ENCODE peak calls at places on chromosomes 13 and 19, in eight cellular contexts. One of them, this sample, is unnamed.

GRCh38 chr19:41351339-41352245 is 2.1 kb downstream of the TGFB1 start:
- DNase-seq in SHP77: no peak
- DNase-seq in Panc1: no peak
- DNase-seq in IMR-90: peak
- DNase-seq in activated B cell treated with CpG ODN at 0.5 μM for 24 hours: peak
- DNase-seq in lung microvascular endothelial cell: peak
- DNase-seq in activated CD4-positive, alpha-beta memory T cell treated with anti-CD3 and anti-CD28 coated beads for 36 hours: peak
- DNase-seq in stimulated activated CD8-positive, alpha-beta memory T cell treated with anti-CD3 and anti-CD28 coated beads, Interleukin-15, amount 100 ng/mL, for 24 hours: peak
- DNase-seq in this sample: peak

GRCh38 chr13:50989476-50989875 is 79.9 kb downstream of the RNASEH2B start:
- DNase-seq in activated B cell treated with CpG ODN at 0.5 μM for 24 hours: no peak
- DNase-seq in SHP77: peak
- DNase-seq in activated CD4-positive, alpha-beta memory T cell treated with anti-CD3 and anti-CD28 coated beads for 36 hours: no peak
- DNase-seq in Panc1: no peak
- DNase-seq in stimulated activated CD8-positive, alpha-beta memory T cell treated with anti-CD3 and anti-CD28 coated beads, Interleukin-15, amount 100 ng/mL, for 24 hours: no peak
- DNase-seq in IMR-90: no peak
- DNase-seq in lung microvascular endothelial cell: peak
- DNase-seq in this sample: peak

GRCh38 chr13:109780880-109781383 is 5.5 kb downstream of the IRS2 start:
- DNase-seq in IMR-90: no peak
- DNase-seq in activated CD4-positive, alpha-beta memory T cell treated with anti-CD3 and anti-CD28 coated beads for 36 hours: no peak
- DNase-seq in Panc1: no peak
- DNase-seq in SHP77: no peak
- DNase-seq in stimulated activated CD8-positive, alpha-beta memory T cell treated with anti-CD3 and anti-CD28 coated beads, Interleukin-15, amount 100 ng/mL, for 24 hours: no peak
- DNase-seq in activated B cell treated with CpG ODN at 0.5 μM for 24 hours: no peak
- DNase-seq in lung microvascular endothelial cell: no peak
- DNase-seq in this sample: no peak

GRCh38 chr13:109479991-109480696 is 306.2 kb downstream of the IRS2 start:
- DNase-seq in stimulated activated CD8-positive, alpha-beta memory T cell treated with anti-CD3 and anti-CD28 coated beads, Interleukin-15, amount 100 ng/mL, for 24 hours: no peak
- DNase-seq in lung microvascular endothelial cell: no peak
- DNase-seq in activated CD4-positive, alpha-beta memory T cell treated with anti-CD3 and anti-CD28 coated beads for 36 hours: no peak
- DNase-seq in activated B cell treated with CpG ODN at 0.5 μM for 24 hours: no peak
- DNase-seq in Panc1: no peak
- DNase-seq in IMR-90: peak
- DNase-seq in SHP77: peak
- DNase-seq in this sample: peak

GRCh38 chr19:709965-710714 is 1.4 kb downstream of the PALM start:
- DNase-seq in activated CD4-positive, alpha-beta memory T cell treated with anti-CD3 and anti-CD28 coated beads for 36 hours: no peak
- DNase-seq in Panc1: no peak
- DNase-seq in activated B cell treated with CpG ODN at 0.5 μM for 24 hours: no peak
- DNase-seq in SHP77: no peak
- DNase-seq in IMR-90: no peak
- DNase-seq in stimulated activated CD8-positive, alpha-beta memory T cell treated with anti-CD3 and anti-CD28 coated beads, Interleukin-15, amount 100 ng/mL, for 24 hours: no peak
- DNase-seq in lung microvascular endothelial cell: no peak
- DNase-seq in this sample: no peak

GRCh38 chr19:18434411-18435184 is 3.3 kb downstream of the ISYNA1 start:
- DNase-seq in activated CD4-positive, alpha-beta memory T cell treated with anti-CD3 and anti-CD28 coated beads for 36 hours: no peak
- DNase-seq in Panc1: no peak
- DNase-seq in lung microvascular endothelial cell: no peak
- DNase-seq in SHP77: no peak
- DNase-seq in stimulated activated CD8-positive, alpha-beta memory T cell treated with anti-CD3 and anti-CD28 coated beads, Interleukin-15, amount 100 ng/mL, for 24 hours: no peak
- DNase-seq in IMR-90: no peak
- DNase-seq in activated B cell treated with CpG ODN at 0.5 μM for 24 hours: no peak
- DNase-seq in this sample: no peak

GRCh38 chr13:109028626-109029025 is 399.2 kb downstream of the MYO16 start:
- DNase-seq in activated CD4-positive, alpha-beta memory T cell treated with anti-CD3 and anti-CD28 coated beads for 36 hours: no peak
- DNase-seq in lung microvascular endothelial cell: no peak
- DNase-seq in activated B cell treated with CpG ODN at 0.5 μM for 24 hours: no peak
- DNase-seq in SHP77: no peak
- DNase-seq in IMR-90: no peak
- DNase-seq in stimulated activated CD8-positive, alpha-beta memory T cell treated with anti-CD3 and anti-CD28 coated beads, Interleukin-15, amount 100 ng/mL, for 24 hours: no peak
- DNase-seq in Panc1: no peak
- DNase-seq in this sample: no peak

GRCh38 chr13:99464441-99464949 is 36.8 kb upstream of the TM9SF2 start:
- DNase-seq in SHP77: no peak
- DNase-seq in activated B cell treated with CpG ODN at 0.5 μM for 24 hours: no peak
- DNase-seq in Panc1: no peak
- DNase-seq in stimulated activated CD8-positive, alpha-beta memory T cell treated with anti-CD3 and anti-CD28 coated beads, Interleukin-15, amount 100 ng/mL, for 24 hours: no peak
- DNase-seq in IMR-90: peak
- DNase-seq in lung microvascular endothelial cell: peak
- DNase-seq in activated CD4-positive, alpha-beta memory T cell treated with anti-CD3 and anti-CD28 coated beads for 36 hours: peak
- DNase-seq in this sample: no peak

GRCh38 chr13:49341941-49342340 is 94.2 kb downstream of the CDADC1 start:
- DNase-seq in SHP77: no peak
- DNase-seq in IMR-90: no peak
- DNase-seq in activated B cell treated with CpG ODN at 0.5 μM for 24 hours: no peak
- DNase-seq in Panc1: no peak
- DNase-seq in stimulated activated CD8-positive, alpha-beta memory T cell treated with anti-CD3 and anti-CD28 coated beads, Interleukin-15, amount 100 ng/mL, for 24 hours: no peak
- DNase-seq in lung microvascular endothelial cell: no peak
- DNase-seq in activated CD4-positive, alpha-beta memory T cell treated with anti-CD3 and anti-CD28 coated beads for 36 hours: no peak
- DNase-seq in this sample: no peak

GRCh38 chr13:74132152-74132767 is 1.9 kb downstream of the KLF12 start:
- DNase-seq in SHP77: no peak
- DNase-seq in activated CD4-positive, alpha-beta memory T cell treated with anti-CD3 and anti-CD28 coated beads for 36 hours: peak
- DNase-seq in activated B cell treated with CpG ODN at 0.5 μM for 24 hours: no peak
- DNase-seq in Panc1: no peak
- DNase-seq in IMR-90: peak
- DNase-seq in stimulated activated CD8-positive, alpha-beta memory T cell treated with anti-CD3 and anti-CD28 coated beads, Interleukin-15, amount 100 ng/mL, for 24 hours: no peak
- DNase-seq in lung microvascular endothelial cell: peak
- DNase-seq in this sample: peak

GRCh38 chr19:18589380-18590272 is 1.0 kb downstream of the REX1BD start:
- DNase-seq in SHP77: peak
- DNase-seq in activated CD4-positive, alpha-beta memory T cell treated with anti-CD3 and anti-CD28 coated beads for 36 hours: peak
- DNase-seq in lung microvascular endothelial cell: peak
- DNase-seq in stimulated activated CD8-positive, alpha-beta memory T cell treated with anti-CD3 and anti-CD28 coated beads, Interleukin-15, amount 100 ng/mL, for 24 hours: peak
- DNase-seq in Panc1: peak
- DNase-seq in activated B cell treated with CpG ODN at 0.5 μM for 24 hours: no peak
- DNase-seq in IMR-90: peak
- DNase-seq in this sample: peak

GRCh38 chr13:101523732-101524131 is 71.3 kb downstream of the ITGBL1 start:
- DNase-seq in Panc1: no peak
- DNase-seq in stimulated activated CD8-positive, alpha-beta memory T cell treated with anti-CD3 and anti-CD28 coated beads, Interleukin-15, amount 100 ng/mL, for 24 hours: no peak
- DNase-seq in lung microvascular endothelial cell: peak
- DNase-seq in activated B cell treated with CpG ODN at 0.5 μM for 24 hours: no peak
- DNase-seq in SHP77: no peak
- DNase-seq in activated CD4-positive, alpha-beta memory T cell treated with anti-CD3 and anti-CD28 coated beads for 36 hours: no peak
- DNase-seq in IMR-90: peak
- DNase-seq in this sample: peak

GRCh38 chr19:29770653-29771052 is 41.1 kb upstream of the CCNE1 start:
- DNase-seq in Panc1: no peak
- DNase-seq in activated B cell treated with CpG ODN at 0.5 μM for 24 hours: no peak
- DNase-seq in IMR-90: no peak
- DNase-seq in lung microvascular endothelial cell: no peak
- DNase-seq in SHP77: no peak
- DNase-seq in activated CD4-positive, alpha-beta memory T cell treated with anti-CD3 and anti-CD28 coated beads for 36 hours: peak
- DNase-seq in stimulated activated CD8-positive, alpha-beta memory T cell treated with anti-CD3 and anti-CD28 coated beads, Interleukin-15, amount 100 ng/mL, for 24 hours: no peak
- DNase-seq in this sample: no peak

GRCh38 chr13:44188257-44188656 is 185.4 kb upstream of the SERP2 start:
- DNase-seq in lung microvascular endothelial cell: peak
- DNase-seq in activated B cell treated with CpG ODN at 0.5 μM for 24 hours: no peak
- DNase-seq in IMR-90: peak
- DNase-seq in stimulated activated CD8-positive, alpha-beta memory T cell treated with anti-CD3 and anti-CD28 coated beads, Interleukin-15, amount 100 ng/mL, for 24 hours: no peak
- DNase-seq in SHP77: no peak
- DNase-seq in activated CD4-positive, alpha-beta memory T cell treated with anti-CD3 and anti-CD28 coated beads for 36 hours: no peak
- DNase-seq in Panc1: no peak
- DNase-seq in this sample: peak

GRCh38 chr13:44972956-44973581 is 16.2 kb downstream of the NUFIP1 start:
- DNase-seq in activated B cell treated with CpG ODN at 0.5 μM for 24 hours: no peak
- DNase-seq in IMR-90: peak
- DNase-seq in SHP77: peak
- DNase-seq in activated CD4-positive, alpha-beta memory T cell treated with anti-CD3 and anti-CD28 coated beads for 36 hours: no peak
- DNase-seq in lung microvascular endothelial cell: peak
- DNase-seq in stimulated activated CD8-positive, alpha-beta memory T cell treated with anti-CD3 and anti-CD28 coated beads, Interleukin-15, amount 100 ng/mL, for 24 hours: no peak
- DNase-seq in Panc1: no peak
- DNase-seq in this sample: peak

GRCh38 chr19:50772408-50773311 is 2.4 kb downstream of the GPR32 start:
- DNase-seq in IMR-90: peak
- DNase-seq in SHP77: no peak
- DNase-seq in activated B cell treated with CpG ODN at 0.5 μM for 24 hours: no peak
- DNase-seq in activated CD4-positive, alpha-beta memory T cell treated with anti-CD3 and anti-CD28 coated beads for 36 hours: no peak
- DNase-seq in lung microvascular endothelial cell: peak
- DNase-seq in Panc1: no peak
- DNase-seq in stimulated activated CD8-positive, alpha-beta memory T cell treated with anti-CD3 and anti-CD28 coated beads, Interleukin-15, amount 100 ng/mL, for 24 hours: no peak
- DNase-seq in this sample: peak

GRCh38 chr13:71303144-71303543 is 563.9 kb downstream of the DACH1 start:
- DNase-seq in activated CD4-positive, alpha-beta memory T cell treated with anti-CD3 and anti-CD28 coated beads for 36 hours: no peak
- DNase-seq in lung microvascular endothelial cell: peak
- DNase-seq in SHP77: no peak
- DNase-seq in activated B cell treated with CpG ODN at 0.5 μM for 24 hours: no peak
- DNase-seq in Panc1: no peak
- DNase-seq in IMR-90: no peak
- DNase-seq in stimulated activated CD8-positive, alpha-beta memory T cell treated with anti-CD3 and anti-CD28 coated beads, Interleukin-15, amount 100 ng/mL, for 24 hours: no peak
- DNase-seq in this sample: no peak

GRCh38 chr19:39935262-39935661 is 828 bp upstream of the FCGBP start:
- DNase-seq in lung microvascular endothelial cell: no peak
- DNase-seq in stimulated activated CD8-positive, alpha-beta memory T cell treated with anti-CD3 and anti-CD28 coated beads, Interleukin-15, amount 100 ng/mL, for 24 hours: no peak
- DNase-seq in activated CD4-positive, alpha-beta memory T cell treated with anti-CD3 and anti-CD28 coated beads for 36 hours: no peak
- DNase-seq in IMR-90: no peak
- DNase-seq in activated B cell treated with CpG ODN at 0.5 μM for 24 hours: no peak
- DNase-seq in SHP77: no peak
- DNase-seq in Panc1: no peak
- DNase-seq in this sample: no peak

GRCh38 chr13:92963029-92963428 is 263.6 kb upstream of the GPC6 start:
- DNase-seq in activated B cell treated with CpG ODN at 0.5 μM for 24 hours: no peak
- DNase-seq in Panc1: no peak
- DNase-seq in SHP77: no peak
- DNase-seq in lung microvascular endothelial cell: no peak
- DNase-seq in stimulated activated CD8-positive, alpha-beta memory T cell treated with anti-CD3 and anti-CD28 coated beads, Interleukin-15, amount 100 ng/mL, for 24 hours: no peak
- DNase-seq in IMR-90: peak
- DNase-seq in activated CD4-positive, alpha-beta memory T cell treated with anti-CD3 and anti-CD28 coated beads for 36 hours: no peak
- DNase-seq in this sample: peak

GRCh38 chr13:46057251-46058015 is 4.9 kb upstream of the ZC3H13 start:
- DNase-seq in lung microvascular endothelial cell: no peak
- DNase-seq in activated CD4-positive, alpha-beta memory T cell treated with anti-CD3 and anti-CD28 coated beads for 36 hours: no peak
- DNase-seq in activated B cell treated with CpG ODN at 0.5 μM for 24 hours: no peak
- DNase-seq in Panc1: no peak
- DNase-seq in SHP77: no peak
- DNase-seq in stimulated activated CD8-positive, alpha-beta memory T cell treated with anti-CD3 and anti-CD28 coated beads, Interleukin-15, amount 100 ng/mL, for 24 hours: no peak
- DNase-seq in IMR-90: peak
- DNase-seq in this sample: peak

GRCh38 chr19:39671739-39672363 is 16.1 kb downstream of the LGALS16 start:
- DNase-seq in IMR-90: peak
- DNase-seq in activated CD4-positive, alpha-beta memory T cell treated with anti-CD3 and anti-CD28 coated beads for 36 hours: peak
- DNase-seq in stimulated activated CD8-positive, alpha-beta memory T cell treated with anti-CD3 and anti-CD28 coated beads, Interleukin-15, amount 100 ng/mL, for 24 hours: no peak
- DNase-seq in activated B cell treated with CpG ODN at 0.5 μM for 24 hours: no peak
- DNase-seq in lung microvascular endothelial cell: peak
- DNase-seq in Panc1: peak
- DNase-seq in SHP77: peak
- DNase-seq in this sample: peak

GRCh38 chr19:44648536-44649370 is 5.0 kb downstream of the PVR start:
- DNase-seq in SHP77: no peak
- DNase-seq in IMR-90: peak
- DNase-seq in activated B cell treated with CpG ODN at 0.5 μM for 24 hours: no peak
- DNase-seq in lung microvascular endothelial cell: peak
- DNase-seq in stimulated activated CD8-positive, alpha-beta memory T cell treated with anti-CD3 and anti-CD28 coated beads, Interleukin-15, amount 100 ng/mL, for 24 hours: no peak
- DNase-seq in activated CD4-positive, alpha-beta memory T cell treated with anti-CD3 and anti-CD28 coated beads for 36 hours: no peak
- DNase-seq in Panc1: no peak
- DNase-seq in this sample: no peak

GRCh38 chr19:4075373-4075772 is 8.7 kb upstream of the ZBTB7A start:
- DNase-seq in SHP77: no peak
- DNase-seq in activated B cell treated with CpG ODN at 0.5 μM for 24 hours: no peak
- DNase-seq in stimulated activated CD8-positive, alpha-beta memory T cell treated with anti-CD3 and anti-CD28 coated beads, Interleukin-15, amount 100 ng/mL, for 24 hours: no peak
- DNase-seq in Panc1: no peak
- DNase-seq in IMR-90: no peak
- DNase-seq in activated CD4-positive, alpha-beta memory T cell treated with anti-CD3 and anti-CD28 coated beads for 36 hours: peak
- DNase-seq in lung microvascular endothelial cell: peak
- DNase-seq in this sample: no peak

GRCh38 chr13:24997367-24997967 is 98.5 kb upstream of the PABPC3 start:
- DNase-seq in IMR-90: peak
- DNase-seq in stimulated activated CD8-positive, alpha-beta memory T cell treated with anti-CD3 and anti-CD28 coated beads, Interleukin-15, amount 100 ng/mL, for 24 hours: no peak
- DNase-seq in activated CD4-positive, alpha-beta memory T cell treated with anti-CD3 and anti-CD28 coated beads for 36 hours: no peak
- DNase-seq in lung microvascular endothelial cell: peak
- DNase-seq in Panc1: no peak
- DNase-seq in activated B cell treated with CpG ODN at 0.5 μM for 24 hours: no peak
- DNase-seq in SHP77: no peak
- DNase-seq in this sample: peak

GRCh38 chr19:11510444-11510843 is 4.8 kb upstream of the ZNF653 start:
- DNase-seq in IMR-90: no peak
- DNase-seq in activated B cell treated with CpG ODN at 0.5 μM for 24 hours: no peak
- DNase-seq in Panc1: no peak
- DNase-seq in SHP77: no peak
- DNase-seq in stimulated activated CD8-positive, alpha-beta memory T cell treated with anti-CD3 and anti-CD28 coated beads, Interleukin-15, amount 100 ng/mL, for 24 hours: no peak
- DNase-seq in activated CD4-positive, alpha-beta memory T cell treated with anti-CD3 and anti-CD28 coated beads for 36 hours: no peak
- DNase-seq in lung microvascular endothelial cell: no peak
- DNase-seq in this sample: no peak

GRCh38 chr13:76759877-76760276 is 126.3 kb downstream of the KCTD12 start:
- DNase-seq in IMR-90: peak
- DNase-seq in lung microvascular endothelial cell: no peak
- DNase-seq in stimulated activated CD8-positive, alpha-beta memory T cell treated with anti-CD3 and anti-CD28 coated beads, Interleukin-15, amount 100 ng/mL, for 24 hours: no peak
- DNase-seq in Panc1: no peak
- DNase-seq in SHP77: no peak
- DNase-seq in activated CD4-positive, alpha-beta memory T cell treated with anti-CD3 and anti-CD28 coated beads for 36 hours: no peak
- DNase-seq in activated B cell treated with CpG ODN at 0.5 μM for 24 hours: no peak
- DNase-seq in this sample: no peak

GRCh38 chr19:16026131-16026530 is 50.2 kb upstream of the TPM4 start:
- DNase-seq in SHP77: no peak
- DNase-seq in activated B cell treated with CpG ODN at 0.5 μM for 24 hours: no peak
- DNase-seq in Panc1: no peak
- DNase-seq in stimulated activated CD8-positive, alpha-beta memory T cell treated with anti-CD3 and anti-CD28 coated beads, Interleukin-15, amount 100 ng/mL, for 24 hours: no peak
- DNase-seq in activated CD4-positive, alpha-beta memory T cell treated with anti-CD3 and anti-CD28 coated beads for 36 hours: no peak
- DNase-seq in IMR-90: no peak
- DNase-seq in lung microvascular endothelial cell: no peak
- DNase-seq in this sample: no peak

GRCh38 chr19:49337267-49338022 is 2.2 kb downstream of the CD37 start:
- DNase-seq in Panc1: no peak
- DNase-seq in activated CD4-positive, alpha-beta memory T cell treated with anti-CD3 and anti-CD28 coated beads for 36 hours: no peak
- DNase-seq in stimulated activated CD8-positive, alpha-beta memory T cell treated with anti-CD3 and anti-CD28 coated beads, Interleukin-15, amount 100 ng/mL, for 24 hours: no peak
- DNase-seq in activated B cell treated with CpG ODN at 0.5 μM for 24 hours: no peak
- DNase-seq in lung microvascular endothelial cell: no peak
- DNase-seq in SHP77: no peak
- DNase-seq in IMR-90: no peak
- DNase-seq in this sample: no peak

GRCh38 chr13:100363874-100364273 is 224.7 kb downstream of the GGACT start:
- DNase-seq in activated B cell treated with CpG ODN at 0.5 μM for 24 hours: no peak
- DNase-seq in stimulated activated CD8-positive, alpha-beta memory T cell treated with anti-CD3 and anti-CD28 coated beads, Interleukin-15, amount 100 ng/mL, for 24 hours: no peak
- DNase-seq in IMR-90: peak
- DNase-seq in SHP77: no peak
- DNase-seq in lung microvascular endothelial cell: peak
- DNase-seq in activated CD4-positive, alpha-beta memory T cell treated with anti-CD3 and anti-CD28 coated beads for 36 hours: no peak
- DNase-seq in Panc1: no peak
- DNase-seq in this sample: peak

GRCh38 chr13:28532226-28533048 is 37.5 kb upstream of the FLT1 start:
- DNase-seq in Panc1: no peak
- DNase-seq in IMR-90: no peak
- DNase-seq in stimulated activated CD8-positive, alpha-beta memory T cell treated with anti-CD3 and anti-CD28 coated beads, Interleukin-15, amount 100 ng/mL, for 24 hours: no peak
- DNase-seq in SHP77: no peak
- DNase-seq in activated CD4-positive, alpha-beta memory T cell treated with anti-CD3 and anti-CD28 coated beads for 36 hours: no peak
- DNase-seq in activated B cell treated with CpG ODN at 0.5 μM for 24 hours: peak
- DNase-seq in lung microvascular endothelial cell: peak
- DNase-seq in this sample: peak

GRCh38 chr19:6744381-6745288 is 5.2 kb downstream of the TRIP10 start:
- DNase-seq in Panc1: no peak
- DNase-seq in activated B cell treated with CpG ODN at 0.5 μM for 24 hours: no peak
- DNase-seq in lung microvascular endothelial cell: peak
- DNase-seq in IMR-90: peak
- DNase-seq in SHP77: no peak
- DNase-seq in stimulated activated CD8-positive, alpha-beta memory T cell treated with anti-CD3 and anti-CD28 coated beads, Interleukin-15, amount 100 ng/mL, for 24 hours: no peak
- DNase-seq in activated CD4-positive, alpha-beta memory T cell treated with anti-CD3 and anti-CD28 coated beads for 36 hours: no peak
- DNase-seq in this sample: peak

GRCh38 chr13:51034906-51035305 is 76.2 kb downstream of the C13orf42 start:
- DNase-seq in activated CD4-positive, alpha-beta memory T cell treated with anti-CD3 and anti-CD28 coated beads for 36 hours: no peak
- DNase-seq in lung microvascular endothelial cell: no peak
- DNase-seq in stimulated activated CD8-positive, alpha-beta memory T cell treated with anti-CD3 and anti-CD28 coated beads, Interleukin-15, amount 100 ng/mL, for 24 hours: no peak
- DNase-seq in Panc1: no peak
- DNase-seq in SHP77: peak
- DNase-seq in IMR-90: no peak
- DNase-seq in activated B cell treated with CpG ODN at 0.5 μM for 24 hours: no peak
- DNase-seq in this sample: no peak

GRCh38 chr13:49997935-49998334 is 1.1 kb downstream of the TRIM13 start:
- DNase-seq in lung microvascular endothelial cell: no peak
- DNase-seq in IMR-90: no peak
- DNase-seq in activated B cell treated with CpG ODN at 0.5 μM for 24 hours: no peak
- DNase-seq in Panc1: no peak
- DNase-seq in SHP77: no peak
- DNase-seq in activated CD4-positive, alpha-beta memory T cell treated with anti-CD3 and anti-CD28 coated beads for 36 hours: no peak
- DNase-seq in stimulated activated CD8-positive, alpha-beta memory T cell treated with anti-CD3 and anti-CD28 coated beads, Interleukin-15, amount 100 ng/mL, for 24 hours: no peak
- DNase-seq in this sample: no peak

GRCh38 chr13:33799950-33800592 is 17.9 kb upstream of the RFC3 start:
- DNase-seq in activated CD4-positive, alpha-beta memory T cell treated with anti-CD3 and anti-CD28 coated beads for 36 hours: no peak
- DNase-seq in SHP77: no peak
- DNase-seq in lung microvascular endothelial cell: peak
- DNase-seq in Panc1: no peak
- DNase-seq in activated B cell treated with CpG ODN at 0.5 μM for 24 hours: no peak
- DNase-seq in IMR-90: peak
- DNase-seq in stimulated activated CD8-positive, alpha-beta memory T cell treated with anti-CD3 and anti-CD28 coated beads, Interleukin-15, amount 100 ng/mL, for 24 hours: no peak
- DNase-seq in this sample: peak

This sample was measured in HCEC 1CT.